ENCODE peak calls at places on chromosome 1, in seven cellular contexts. N, Y, U, J, I, G and M are unnamed samples.

GRCh38 chr1:26907071-26907922 is 6.5 kb downstream of the NR0B2 start:
- DNase-seq in N (no peak), Y (peak; percentile 97), U (peak; percentile 69), J (no peak), I (no peak), G (no peak), M (no peak)

GRCh38 chr1:97304366-97304765 is 582.8 kb downstream of the PTBP2 start:
- DNase-seq in N (no peak), Y (no peak), U (no peak), J (no peak), I (no peak), G (no peak), M (peak; percentile 10)

GRCh38 chr1:83547903-83548302 is 451.0 kb downstream of the TTLL7 start:
- DNase-seq in N (no peak), Y (no peak), U (peak; percentile 25), J (no peak), I (no peak), G (no peak), M (no peak)

GRCh38 chr1:26584022-26584485 is 54.5 kb downstream of the RPS6KA1 start:
- DNase-seq in N (no peak), Y (no peak), U (no peak), J (peak; percentile 38), I (no peak), G (no peak), M (no peak)

GRCh38 chr1:6287431-6287886 is 26.6 kb upstream of the GPR153 start:
- DNase-seq in N (no peak), Y (no peak), U (no peak), J (no peak), I (no peak), G (no peak), M (no peak)

GRCh38 chr1:58451560-58452211 is 94.8 kb downstream of the OMA1 start:
- DNase-seq in N (no peak), Y (no peak), U (no peak), J (no peak), I (no peak), G (no peak), M (no peak)

GRCh38 chr1:1052003-1052840 is 21.9 kb downstream of the RNF223 start:
- DNase-seq in N (no peak), Y (no peak), U (no peak), J (no peak), I (no peak), G (no peak), M (no peak)

GRCh38 chr1:225508538-225509375 is 80.9 kb upstream of the LBR start:
- DNase-seq in N (no peak), Y (peak; percentile 95), U (peak; percentile 98), J (peak; percentile 63), I (no peak), G (peak; percentile 37), M (peak; percentile 67)

GRCh38 chr1:43565600-43566360 is 35.1 kb downstream of the PTPRF start:
- DNase-seq in N (peak; percentile 14), Y (no peak), U (peak; percentile 75), J (peak; percentile 91), I (peak; percentile 27), G (peak; percentile 69), M (no peak)

GRCh38 chr1:244741692-244742091 is 88.8 kb downstream of the DESI2 start:
- DNase-seq in N (no peak), Y (no peak), U (no peak), J (no peak), I (no peak), G (no peak), M (no peak)

GRCh38 chr1:189158155-189158554 is 1319.5 kb downstream of the BRINP3 start:
- DNase-seq in N (no peak), Y (no peak), U (no peak), J (no peak), I (no peak), G (no peak), M (no peak)

GRCh38 chr1:94481473-94481933 is 60.1 kb downstream of the F3 start:
- DNase-seq in N (peak; percentile 33), Y (peak; percentile 82), U (peak; percentile 83), J (peak; percentile 77), I (peak; percentile 45), G (peak; percentile 23), M (peak; percentile 60)

GRCh38 chr1:216903389-216903754 is 180.1 kb upstream of the ESRRG start:
- DNase-seq in N (no peak), Y (peak; percentile 91), U (peak; percentile 48), J (no peak), I (no peak), G (no peak), M (no peak)

GRCh38 chr1:228059536-228060457 is 22.7 kb upstream of the ARF1 start:
- DNase-seq in N (peak; percentile 42), Y (peak; percentile 84), U (peak; percentile 45), J (peak; percentile 83), I (no peak), G (peak; percentile 29), M (peak; percentile 14)

GRCh38 chr1:205325334-205325884 is 3.9 kb upstream of the NUAK2 start:
- DNase-seq in N (peak; percentile 50), Y (peak; percentile 73), U (peak; percentile 88), J (peak; percentile 81), I (peak; percentile 57), G (no peak), M (peak; percentile 85)

GRCh38 chr1:231885209-231885854 is 258.7 kb downstream of the DISC1 start:
- DNase-seq in N (no peak), Y (no peak), U (peak; percentile 73), J (no peak), I (no peak), G (no peak), M (no peak)

GRCh38 chr1:18921506-18922251 is 19.3 kb upstream of the ALDH4A1 start:
- DNase-seq in N (no peak), Y (no peak), U (no peak), J (no peak), I (no peak), G (no peak), M (no peak)

GRCh38 chr1:18922848-18923475 is 20.6 kb upstream of the ALDH4A1 start:
- DNase-seq in N (no peak), Y (peak; percentile 79), U (no peak), J (no peak), I (no peak), G (no peak), M (no peak)

GRCh38 chr1:18923721-18924610 is 21.6 kb upstream of the ALDH4A1 start:
- DNase-seq in N (no peak), Y (no peak), U (peak; percentile 44), J (no peak), I (no peak), G (peak; percentile 61), M (no peak)

GRCh38 chr1:18920931-18921330 is 18.6 kb upstream of the ALDH4A1 start:
- DNase-seq in N (no peak), Y (no peak), U (no peak), J (no peak), I (no peak), G (no peak), M (no peak)

GRCh38 chr1:18922319-18922726 is 20.0 kb upstream of the ALDH4A1 start:
- DNase-seq in N (no peak), Y (peak; percentile 58), U (peak; percentile 94), J (peak; percentile 58), I (no peak), G (peak; percentile 90), M (no peak)
- H3K4me1 ChIP-seq in N (peaks cover 41% of the 10 kb centered on the region), Y (peaks cover 53% of the 10 kb centered on the region), U (peaks cover 42% of the 10 kb centered on the region), J (peaks cover 14% of the 10 kb centered on the region), I (peaks cover 58% of the 10 kb centered on the region), G (peaks cover 59% of the 10 kb centered on the region), M (no peaks in the 10 kb centered on the region)

GRCh38 chr1:2249559-2249906 is 21.4 kb downstream of the SKI start:
- DNase-seq in N (no peak), Y (no peak), U (no peak), J (no peak), I (no peak), G (no peak), M (no peak)
- H3K4me1 ChIP-seq in N (peaks cover 82% of the 10 kb centered on the region), Y (peaks cover 36% of the 10 kb centered on the region), U (peaks cover 17% of the 10 kb centered on the region), J (peaks cover 51% of the 10 kb centered on the region), I (peaks cover 86% of the 10 kb centered on the region), G (peaks cover 90% of the 10 kb centered on the region), M (peaks cover 24% of the 10 kb centered on the region)

GRCh38 chr1:76231320-76231719 is 156.8 kb downstream of the ST6GALNAC3 start:
- DNase-seq in N (no peak), Y (no peak), U (no peak), J (no peak), I (no peak), G (no peak), M (no peak)
- H3K4me1 ChIP-seq in N (peaks cover 17% of the 10 kb centered on the region), Y (no peaks in the 10 kb centered on the region), U (no peaks in the 10 kb centered on the region), J (peaks cover 37% of the 10 kb centered on the region), I (no peaks in the 10 kb centered on the region), G (peaks cover 8% of the 10 kb centered on the region), M (no peaks in the 10 kb centered on the region)

GRCh38 chr1:24986372-24986979 is 56.4 kb upstream of the RUNX3 start:
- DNase-seq in N (no peak), Y (no peak), U (no peak), J (peak; percentile 56), I (no peak), G (peak; percentile 38), M (no peak)

GRCh38 chr1:24981632-24982007 is 51.5 kb upstream of the RUNX3 start:
- DNase-seq in N (peak; percentile 30), Y (no peak), U (no peak), J (no peak), I (no peak), G (no peak), M (no peak)

GRCh38 chr1:24983006-24983680 is 53.1 kb upstream of the RUNX3 start:
- DNase-seq in N (no peak), Y (no peak), U (no peak), J (no peak), I (no peak), G (no peak), M (no peak)

GRCh38 chr1:24984800-24985552 is 54.9 kb upstream of the RUNX3 start:
- DNase-seq in N (no peak), Y (no peak), U (no peak), J (no peak), I (no peak), G (no peak), M (no peak)

GRCh38 chr1:24984300-24984699 is 54.2 kb upstream of the RUNX3 start:
- DNase-seq in N (no peak), Y (no peak), U (no peak), J (no peak), I (no peak), G (no peak), M (no peak)
- H3K4me1 ChIP-seq in N (peaks cover 91% of the 10 kb centered on the region), Y (peaks cover 8% of the 10 kb centered on the region), U (no peaks in the 10 kb centered on the region), J (peaks cover 8% of the 10 kb centered on the region), I (peaks cover 32% of the 10 kb centered on the region), G (no peaks in the 10 kb centered on the region), M (no peaks in the 10 kb centered on the region)

GRCh38 chr1:156500578-156500846 is at the start of gene MEF2D:
- DNase-seq in N (no peak), Y (no peak), U (no peak), J (no peak), I (no peak), G (no peak), M (no peak)
- H3K4me1 ChIP-seq in N (peaks cover 69% of the 10 kb centered on the region), Y (peaks cover 58% of the 10 kb centered on the region), U (peaks cover 68% of the 10 kb centered on the region), J (peaks cover 35% of the 10 kb centered on the region), I (peaks cover 84% of the 10 kb centered on the region), G (peaks cover 75% of the 10 kb centered on the region), M (peaks cover 26% of the 10 kb centered on the region)

GRCh38 chr1:41738010-41738409 is 180.7 kb downstream of the HIVEP3 start:
- DNase-seq in N (no peak), Y (no peak), U (no peak), J (no peak), I (no peak), G (peak; percentile 44), M (no peak)
- H3K4me1 ChIP-seq in N (peaks cover 23% of the 10 kb centered on the region), Y (peaks cover 10% of the 10 kb centered on the region), U (peaks cover 19% of the 10 kb centered on the region), J (peaks cover 11% of the 10 kb centered on the region), I (peaks cover 29% of the 10 kb centered on the region), G (peaks cover 31% of the 10 kb centered on the region), M (no peaks in the 10 kb centered on the region)